ENCODE peak calls at places on chromosomes 3 and 15, in nine cellular contexts. One of them, this sample, is unnamed.
A peak's percentile ranks its signal among the peaks of the same experiment; 100 is the strongest.

GRCh38 chr3:141241248-141242034 is 9.8 kb downstream of the PXYLP1 start:
- DNase-seq in activated naive CD8-positive, alpha-beta T cell treated with anti-CD3 and anti-CD28 coated beads, Interleukin-2, amount 50 U/mL, for 24 hours: no peak
- DNase-seq in activated CD4-positive, alpha-beta T cell treated with anti-CD3 and anti-CD28 coated beads for 24 hours: no peak
- DNase-seq in stomach: no peak
- DNase-seq in CD4-positive, alpha-beta T cell: no peak
- DNase-seq in GM13976: no peak
- DNase-seq in heart left ventricle: peak; percentile 92
- DNase-seq in cardiac muscle cell: no peak
- DNase-seq in endothelial cell: no peak
- DNase-seq in this sample: no peak

GRCh38 chr3:22012471-22012870 is 261.5 kb upstream of the ZNF385D start:
- DNase-seq in activated naive CD8-positive, alpha-beta T cell treated with anti-CD3 and anti-CD28 coated beads, Interleukin-2, amount 50 U/mL, for 24 hours: no peak
- DNase-seq in activated CD4-positive, alpha-beta T cell treated with anti-CD3 and anti-CD28 coated beads for 24 hours: no peak
- DNase-seq in stomach: no peak
- DNase-seq in CD4-positive, alpha-beta T cell: no peak
- DNase-seq in GM13976: no peak
- DNase-seq in heart left ventricle: no peak
- DNase-seq in cardiac muscle cell: no peak
- DNase-seq in endothelial cell: no peak
- DNase-seq in this sample: no peak

GRCh38 chr3:123068227-123069020 is 1.6 kb downstream of the PDIA5 start:
- DNase-seq in activated naive CD8-positive, alpha-beta T cell treated with anti-CD3 and anti-CD28 coated beads, Interleukin-2, amount 50 U/mL, for 24 hours: no peak
- DNase-seq in activated CD4-positive, alpha-beta T cell treated with anti-CD3 and anti-CD28 coated beads for 24 hours: no peak
- DNase-seq in stomach: peak; percentile 49
- DNase-seq in CD4-positive, alpha-beta T cell: no peak
- DNase-seq in GM13976: no peak
- DNase-seq in heart left ventricle: no peak
- DNase-seq in cardiac muscle cell: no peak
- DNase-seq in endothelial cell: no peak
- DNase-seq in this sample: no peak

GRCh38 chr15:39908186-39908585 is 11.9 kb downstream of the GPR176 start:
- DNase-seq in activated naive CD8-positive, alpha-beta T cell treated with anti-CD3 and anti-CD28 coated beads, Interleukin-2, amount 50 U/mL, for 24 hours: no peak
- DNase-seq in activated CD4-positive, alpha-beta T cell treated with anti-CD3 and anti-CD28 coated beads for 24 hours: no peak
- DNase-seq in stomach: no peak
- DNase-seq in CD4-positive, alpha-beta T cell: no peak
- DNase-seq in GM13976: no peak
- DNase-seq in heart left ventricle: no peak
- DNase-seq in cardiac muscle cell: no peak
- DNase-seq in endothelial cell: no peak
- DNase-seq in this sample: no peak

GRCh38 chr3:52380023-52380422 is 63.9 kb downstream of the DNAH1 start:
- DNase-seq in activated naive CD8-positive, alpha-beta T cell treated with anti-CD3 and anti-CD28 coated beads, Interleukin-2, amount 50 U/mL, for 24 hours: no peak
- DNase-seq in activated CD4-positive, alpha-beta T cell treated with anti-CD3 and anti-CD28 coated beads for 24 hours: no peak
- DNase-seq in stomach: no peak
- DNase-seq in CD4-positive, alpha-beta T cell: no peak
- DNase-seq in GM13976: no peak
- DNase-seq in heart left ventricle: no peak
- DNase-seq in cardiac muscle cell: no peak
- DNase-seq in endothelial cell: no peak
- DNase-seq in this sample: no peak

GRCh38 chr3:35659808-35660207 is 20.5 kb downstream of the ARPP21 start:
- DNase-seq in activated naive CD8-positive, alpha-beta T cell treated with anti-CD3 and anti-CD28 coated beads, Interleukin-2, amount 50 U/mL, for 24 hours: no peak
- DNase-seq in activated CD4-positive, alpha-beta T cell treated with anti-CD3 and anti-CD28 coated beads for 24 hours: no peak
- DNase-seq in stomach: no peak
- DNase-seq in CD4-positive, alpha-beta T cell: no peak
- DNase-seq in GM13976: no peak
- DNase-seq in heart left ventricle: no peak
- DNase-seq in cardiac muscle cell: peak; percentile 27
- DNase-seq in endothelial cell: no peak
- DNase-seq in this sample: no peak

GRCh38 chr15:51205050-51205707 is 110.5 kb upstream of the TNFAIP8L3 start:
- DNase-seq in activated naive CD8-positive, alpha-beta T cell treated with anti-CD3 and anti-CD28 coated beads, Interleukin-2, amount 50 U/mL, for 24 hours: no peak
- DNase-seq in activated CD4-positive, alpha-beta T cell treated with anti-CD3 and anti-CD28 coated beads for 24 hours: no peak
- DNase-seq in stomach: peak; percentile 56
- DNase-seq in CD4-positive, alpha-beta T cell: no peak
- DNase-seq in GM13976: no peak
- DNase-seq in heart left ventricle: no peak
- DNase-seq in cardiac muscle cell: no peak
- DNase-seq in endothelial cell: no peak
- DNase-seq in this sample: no peak

GRCh38 chr15:41992151-41992802 is 19.9 kb upstream of the EHD4 start:
- DNase-seq in activated naive CD8-positive, alpha-beta T cell treated with anti-CD3 and anti-CD28 coated beads, Interleukin-2, amount 50 U/mL, for 24 hours: no peak
- DNase-seq in activated CD4-positive, alpha-beta T cell treated with anti-CD3 and anti-CD28 coated beads for 24 hours: no peak
- DNase-seq in stomach: no peak
- DNase-seq in CD4-positive, alpha-beta T cell: no peak
- DNase-seq in GM13976: no peak
- DNase-seq in heart left ventricle: no peak
- DNase-seq in cardiac muscle cell: no peak
- DNase-seq in endothelial cell: no peak
- DNase-seq in this sample: no peak

GRCh38 chr15:59738676-59739075 is 49.6 kb upstream of the BNIP2 start:
- DNase-seq in activated naive CD8-positive, alpha-beta T cell treated with anti-CD3 and anti-CD28 coated beads, Interleukin-2, amount 50 U/mL, for 24 hours: no peak
- DNase-seq in activated CD4-positive, alpha-beta T cell treated with anti-CD3 and anti-CD28 coated beads for 24 hours: no peak
- DNase-seq in stomach: no peak
- DNase-seq in CD4-positive, alpha-beta T cell: no peak
- DNase-seq in GM13976: no peak
- DNase-seq in heart left ventricle: no peak
- DNase-seq in cardiac muscle cell: no peak
- DNase-seq in endothelial cell: no peak
- DNase-seq in this sample: no peak

GRCh38 chr3:128572644-128573105 is 77.9 kb downstream of the RPN1 start:
- DNase-seq in activated naive CD8-positive, alpha-beta T cell treated with anti-CD3 and anti-CD28 coated beads, Interleukin-2, amount 50 U/mL, for 24 hours: peak; percentile 62
- DNase-seq in activated CD4-positive, alpha-beta T cell treated with anti-CD3 and anti-CD28 coated beads for 24 hours: peak; percentile 4
- DNase-seq in stomach: no peak
- DNase-seq in CD4-positive, alpha-beta T cell: no peak
- DNase-seq in GM13976: peak; percentile 57
- DNase-seq in heart left ventricle: no peak
- DNase-seq in cardiac muscle cell: peak; percentile 9
- DNase-seq in endothelial cell: no peak
- DNase-seq in this sample: peak; percentile 46

GRCh38 chr15:67882487-67883227 is 42.8 kb upstream of the RNU6-1 start:
- DNase-seq in activated naive CD8-positive, alpha-beta T cell treated with anti-CD3 and anti-CD28 coated beads, Interleukin-2, amount 50 U/mL, for 24 hours: no peak
- DNase-seq in activated CD4-positive, alpha-beta T cell treated with anti-CD3 and anti-CD28 coated beads for 24 hours: no peak
- DNase-seq in stomach: no peak
- DNase-seq in CD4-positive, alpha-beta T cell: no peak
- DNase-seq in GM13976: peak; percentile 45
- DNase-seq in heart left ventricle: no peak
- DNase-seq in cardiac muscle cell: no peak
- DNase-seq in endothelial cell: no peak
- DNase-seq in this sample: peak; percentile 37

GRCh38 chr3:141876891-141877561 is 583 bp downstream of the ATP1B3 start:
- DNase-seq in activated naive CD8-positive, alpha-beta T cell treated with anti-CD3 and anti-CD28 coated beads, Interleukin-2, amount 50 U/mL, for 24 hours: peak; percentile 63
- DNase-seq in activated CD4-positive, alpha-beta T cell treated with anti-CD3 and anti-CD28 coated beads for 24 hours: peak; percentile 44
- DNase-seq in stomach: peak; percentile 61
- DNase-seq in CD4-positive, alpha-beta T cell: peak; percentile 37
- DNase-seq in GM13976: peak; percentile 52
- DNase-seq in heart left ventricle: peak; percentile 61
- DNase-seq in cardiac muscle cell: peak; percentile 64
- DNase-seq in endothelial cell: peak; percentile 50
- DNase-seq in this sample: peak; percentile 37

GRCh38 chr3:99920530-99921376 is 103.1 kb downstream of the CMSS1 start:
- DNase-seq in activated naive CD8-positive, alpha-beta T cell treated with anti-CD3 and anti-CD28 coated beads, Interleukin-2, amount 50 U/mL, for 24 hours: no peak
- DNase-seq in activated CD4-positive, alpha-beta T cell treated with anti-CD3 and anti-CD28 coated beads for 24 hours: no peak
- DNase-seq in stomach: peak; percentile 51
- DNase-seq in CD4-positive, alpha-beta T cell: no peak
- DNase-seq in GM13976: no peak
- DNase-seq in heart left ventricle: peak; percentile 82
- DNase-seq in cardiac muscle cell: no peak
- DNase-seq in endothelial cell: no peak
- DNase-seq in this sample: no peak

GRCh38 chr15:41945701-41946100 is 26.7 kb downstream of the EHD4 start:
- DNase-seq in activated naive CD8-positive, alpha-beta T cell treated with anti-CD3 and anti-CD28 coated beads, Interleukin-2, amount 50 U/mL, for 24 hours: no peak
- DNase-seq in activated CD4-positive, alpha-beta T cell treated with anti-CD3 and anti-CD28 coated beads for 24 hours: no peak
- DNase-seq in stomach: no peak
- DNase-seq in CD4-positive, alpha-beta T cell: no peak
- DNase-seq in GM13976: no peak
- DNase-seq in heart left ventricle: no peak
- DNase-seq in cardiac muscle cell: no peak
- DNase-seq in endothelial cell: no peak
- DNase-seq in this sample: no peak